ENCODE peak calls at places on chromosomes 4 and X, in five cellular contexts. Z, Q, N, S and R are unnamed samples.

GRCh38 chr4:137740192-137740591 is 207.9 kb upstream of the PCDH18 start:
- DNase-seq in Z (no peak), Q (no peak), N (no peak), S (no peak), R (no peak)

GRCh38 chr4:14910411-14910810 is 91.9 kb upstream of the CPEB2 start:
- DNase-seq in Z (no peak), Q (no peak), N (no peak), S (no peak), R (no peak)

GRCh38 chr4:143019351-143019750 is 165.4 kb upstream of the USP38 start:
- DNase-seq in Z (no peak), Q (no peak), N (no peak), S (no peak), R (no peak)

GRCh38 chr4:172169871-172170270 is 356.7 kb downstream of the GALNTL6 start:
- DNase-seq in Z (no peak), Q (no peak), N (no peak), S (no peak), R (no peak)

GRCh38 chrX:122238801-122239200 is 945.3 kb upstream of the GRIA3 start:
- DNase-seq in Z (peak), Q (no peak), N (no peak), S (no peak), R (no peak)

GRCh38 chrX:148037020-148037419 is 55.9 kb downstream of the FMR1NB start:
- DNase-seq in Z (no peak), Q (no peak), N (no peak), S (no peak), R (no peak)

GRCh38 chr4:8402640-8403039 is 37.9 kb downstream of the ACOX3 start:
- DNase-seq in Z (no peak), Q (no peak), N (no peak), S (no peak), R (no peak)

GRCh38 chrX:12139934-12140611 is 1.8 kb downstream of the FRMPD4 start:
- DNase-seq in Z (no peak), Q (no peak), N (no peak), S (no peak), R (no peak)

GRCh38 chr4:113452868-113453620 is 308.5 kb downstream of the CAMK2D start:
- DNase-seq in Z (no peak), Q (no peak), N (peak), S (no peak), R (no peak)

GRCh38 chrX:31931225-31931624 is 859.4 kb upstream of the FTHL17 start:
- DNase-seq in Z (no peak), Q (no peak), N (no peak), S (no peak), R (peak)

GRCh38 chr4:76987153-76987562 is 37.6 kb downstream of the SEPTIN11 start:
- DNase-seq in Z (peak), Q (no peak), N (no peak), S (no peak), R (no peak)

GRCh38 chr4:101500742-101501141 is 153.4 kb upstream of the PPP3CA start:
- DNase-seq in Z (no peak), Q (no peak), N (no peak), S (no peak), R (no peak)

GRCh38 chr4:158169516-158169915 is 3.3 kb downstream of the GASK1B start:
- DNase-seq in Z (no peak), Q (no peak), N (no peak), S (no peak), R (no peak)

GRCh38 chr4:15577508-15577907 is 77.6 kb downstream of the FBXL5 start:
- DNase-seq in Z (no peak), Q (no peak), N (no peak), S (no peak), R (no peak)

GRCh38 chrX:56279869-56280268 is 47.7 kb downstream of the KLF8 start:
- DNase-seq in Z (no peak), Q (no peak), N (no peak), S (no peak), R (no peak)

GRCh38 chrX:55056820-55057690 is 17.8 kb upstream of the PAGE2B start:
- DNase-seq in Z (no peak), Q (no peak), N (no peak), S (no peak), R (no peak)

GRCh38 chr4:99029852-99030251 is 34.3 kb downstream of the METAP1 start:
- DNase-seq in Z (no peak), Q (no peak), N (peak), S (no peak), R (no peak)

GRCh38 chr4:78217557-78217956 is 160.4 kb downstream of the FRAS1 start:
- DNase-seq in Z (no peak), Q (no peak), N (no peak), S (no peak), R (no peak)

GRCh38 chr4:118389731-118390520 is 37.1 kb upstream of the PRSS12 start:
- DNase-seq in Z (no peak), Q (no peak), N (no peak), S (no peak), R (no peak)

GRCh38 chr4:126268106-126268505 is 953.4 kb downstream of the FAT4 start:
- DNase-seq in Z (no peak), Q (no peak), N (no peak), S (no peak), R (no peak)

GRCh38 chr4:147732516-147733193 is 767 bp downstream of the ARHGAP10 start:
- DNase-seq in Z (no peak), Q (no peak), N (no peak), S (no peak), R (peak)

GRCh38 chr4:136755531-136755916 is 776.8 kb downstream of the PCDH18 start:
- DNase-seq in Z (no peak), Q (no peak), N (no peak), S (no peak), R (no peak)

GRCh38 chrX:31392541-31392940 is 320.7 kb upstream of the FTHL17 start:
- DNase-seq in Z (no peak), Q (no peak), N (no peak), S (no peak), R (no peak)

GRCh38 chrX:57678686-57679428 is 1.2 kb downstream of the NLRP2B start:
- DNase-seq in Z (no peak), Q (no peak), N (no peak), S (no peak), R (no peak)

GRCh38 chrX:73963682-73964081 is 340.3 kb upstream of the ZCCHC13 start:
- DNase-seq in Z (no peak), Q (no peak), N (no peak), S (no peak), R (no peak)

GRCh38 chr4:7938513-7939376 is 916 bp downstream of the AFAP1 start:
- DNase-seq in Z (no peak), Q (no peak), N (no peak), S (no peak), R (peak)